ENCODE peak calls at places on chromosome 18, in eight cellular contexts. B, L, H, U, Z, A, V and C are unnamed samples. For H3K36me3, the result is how much of the 10 kb centered on the place peaks cover.

GRCh38 chr18:74244554-74244953 is 47.2 kb downstream of the CYB5A start:
- DNase-seq in B (no peak), L (no peak), H (no peak), U (no peak), Z (no peak), A (no peak), V (no peak), C (no peak)

GRCh38 chr18:57434177-57434535 is 1.0 kb upstream of the ONECUT2 start:
- DNase-seq in B (no peak), L (no peak), H (no peak), U (peak), Z (no peak), A (no peak), V (no peak), C (no peak)

GRCh38 chr18:47175283-47175894 is 775 bp downstream of the IER3IP1 start:
- DNase-seq in B (no peak), L (no peak), H (no peak), U (peak), Z (no peak), A (no peak), V (peak), C (peak)

GRCh38 chr18:79422783-79423165 is 27.0 kb downstream of the NFATC1 start:
- DNase-seq in B (peak), L (no peak), H (no peak), U (no peak), Z (no peak), A (no peak), V (no peak), C (no peak)

GRCh38 chr18:47898055-47898454 is 32.4 kb downstream of the SMAD2 start:
- DNase-seq in B (no peak), L (no peak), H (no peak), U (no peak), Z (no peak), A (no peak), V (no peak), C (no peak)

GRCh38 chr18:29041976-29042375 is 865.0 kb upstream of the CDH2 start:
- DNase-seq in B (no peak), L (no peak), H (no peak), U (no peak), Z (no peak), A (no peak), V (no peak), C (no peak)

GRCh38 chr18:57737661-57738060 is 65.5 kb downstream of the ATP8B1 start:
- DNase-seq in B (no peak), L (peak), H (peak), U (peak), Z (no peak), A (peak), V (peak), C (peak)

GRCh38 chr18:55269632-55270031 is 310.4 kb upstream of the CCDC68 start:
- DNase-seq in B (no peak), L (no peak), H (no peak), U (no peak), Z (no peak), A (no peak), V (no peak), C (no peak)

GRCh38 chr18:53566622-53567021 is 657.8 kb downstream of the MBD2 start:
- DNase-seq in B (no peak), L (no peak), H (no peak), U (no peak), Z (no peak), A (no peak), V (no peak), C (no peak)

GRCh38 chr18:3524706-3525105 is 74.7 kb downstream of the TGIF1 start:
- DNase-seq in B (no peak), L (no peak), H (no peak), U (no peak), Z (no peak), A (no peak), V (no peak), C (no peak)

GRCh38 chr18:52435301-52435700 is 95.3 kb downstream of the DCC start:
- DNase-seq in B (no peak), L (no peak), H (no peak), U (no peak), Z (no peak), A (no peak), V (no peak), C (no peak)

GRCh38 chr18:3655637-3656050 is 205.7 kb downstream of the TGIF1 start:
- DNase-seq in B (no peak), L (no peak), H (no peak), U (no peak), Z (no peak), A (no peak), V (no peak), C (peak)

GRCh38 chr18:50961974-50962373 is 5.9 kb upstream of the ELAC1 start:
- DNase-seq in B (no peak), L (no peak), H (no peak), U (no peak), Z (no peak), A (no peak), V (no peak), C (no peak)

GRCh38 chr18:78713064-78713463 is 266.6 kb upstream of the SALL3 start:
- DNase-seq in B (peak), L (no peak), H (no peak), U (no peak), Z (no peak), A (no peak), V (no peak), C (peak)

GRCh38 chr18:58253871-58254270 is 209.8 kb downstream of the NEDD4L start:
- DNase-seq in B (no peak), L (no peak), H (no peak), U (no peak), Z (no peak), A (no peak), V (no peak), C (no peak)

GRCh38 chr18:26502834-26503233 is 45.5 kb downstream of the KCTD1 start:
- DNase-seq in B (no peak), L (no peak), H (no peak), U (no peak), Z (no peak), A (no peak), V (no peak), C (no peak)

GRCh38 chr18:31931886-31932240 is 11.1 kb downstream of the TRAPPC8 start:
- DNase-seq in B (no peak), L (no peak), H (no peak), U (no peak), Z (no peak), A (no peak), V (no peak), C (no peak)

GRCh38 chr18:62523631-62524442 is 1.0 kb downstream of the ZCCHC2 start:
- DNase-seq in B (peak), L (peak), H (peak), U (peak), Z (no peak), A (peak), V (peak), C (peak)

GRCh38 chr18:63022429-63023022 is 297.0 kb downstream of the BCL2 start:
- DNase-seq in B (no peak), L (no peak), H (no peak), U (no peak), Z (peak), A (no peak), V (no peak), C (peak)

GRCh38 chr18:49491534-49491856 is 4.5 kb upstream of the C18orf32 start:
- DNase-seq in B (no peak), L (no peak), H (no peak), U (no peak), Z (no peak), A (no peak), V (no peak), C (no peak)

GRCh38 chr18:3624546-3624817 is 174.5 kb downstream of the TGIF1 start:
- DNase-seq in B (no peak), L (no peak), H (no peak), U (no peak), Z (no peak), A (no peak), V (no peak), C (no peak)

GRCh38 chr18:37364237-37364636 is 201.4 kb downstream of the CELF4 start:
- DNase-seq in B (no peak), L (no peak), H (peak), U (peak), Z (no peak), A (no peak), V (peak), C (peak)

GRCh38 chr18:3758531-3758930 is 308.6 kb downstream of the TGIF1 start:
- DNase-seq in B (no peak), L (no peak), H (no peak), U (no peak), Z (no peak), A (no peak), V (no peak), C (no peak)

GRCh38 chr18:2518473-2518872 is 52.8 kb downstream of the METTL4 start:
- DNase-seq in B (no peak), L (no peak), H (no peak), U (no peak), Z (no peak), A (no peak), V (no peak), C (no peak)

GRCh38 chr18:34003687-34004086 is 221.0 kb downstream of the NOL4 start:
- DNase-seq in B (no peak), L (no peak), H (no peak), U (no peak), Z (peak), A (no peak), V (no peak), C (no peak)

GRCh38 chr18:65753520-65753919 is 2.7 kb downstream of the CDH7 start:
- DNase-seq in B (no peak), L (no peak), H (no peak), U (no peak), Z (no peak), A (no peak), V (no peak), C (peak)

GRCh38 chr18:32036506-32037210 is 18.0 kb downstream of the RNF125 start:
- DNase-seq in B (no peak), L (no peak), H (no peak), U (no peak), Z (no peak), A (no peak), V (no peak), C (no peak)

DNA sequence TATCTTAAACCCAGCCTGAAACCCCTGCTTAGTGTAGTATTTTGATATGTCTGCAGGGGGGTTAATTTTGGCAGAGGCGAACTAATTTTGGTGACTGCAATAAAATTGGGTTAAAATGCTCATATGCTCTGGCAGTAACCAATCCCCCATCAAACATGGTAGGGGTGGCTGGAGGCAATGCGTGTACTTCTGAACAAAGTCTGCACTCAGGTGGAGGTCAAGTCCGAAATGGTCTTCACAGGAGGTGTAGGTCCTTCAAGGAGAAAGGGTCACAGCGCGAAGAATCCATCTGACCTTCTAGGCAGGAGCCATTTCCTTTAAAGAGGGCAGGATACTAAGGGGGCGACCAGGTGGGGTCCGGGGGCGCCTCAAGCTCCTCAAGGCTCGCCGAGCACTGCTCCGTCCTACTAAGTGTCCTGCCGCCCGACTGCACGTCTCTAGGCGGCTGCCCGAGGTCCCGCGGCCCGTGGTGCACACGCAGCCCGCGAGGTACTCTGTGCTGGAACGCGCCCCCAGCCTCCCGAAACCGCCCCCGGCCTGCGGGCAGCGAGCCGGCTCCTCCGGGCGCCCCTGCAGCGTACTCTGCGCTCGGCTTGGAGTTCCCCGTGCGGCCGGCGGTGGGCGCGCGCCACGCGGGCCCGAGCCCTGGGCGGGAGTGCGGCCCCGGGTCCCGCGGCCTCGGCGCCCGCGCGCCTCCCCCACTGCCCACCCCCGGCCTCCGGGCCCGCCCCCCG is 1.7 kb upstream of the LDLRAD4 start:
- DNase-seq in B (no peak), L (peak), H (peak), U (peak), Z (no peak), A (peak), V (peak), C (peak)
- TF ChIP-seq CTCF in B (no peak), L (peak), H (no peak), U (no peak), Z (peak), A (peak), V (peak), C (peak)

DNA sequence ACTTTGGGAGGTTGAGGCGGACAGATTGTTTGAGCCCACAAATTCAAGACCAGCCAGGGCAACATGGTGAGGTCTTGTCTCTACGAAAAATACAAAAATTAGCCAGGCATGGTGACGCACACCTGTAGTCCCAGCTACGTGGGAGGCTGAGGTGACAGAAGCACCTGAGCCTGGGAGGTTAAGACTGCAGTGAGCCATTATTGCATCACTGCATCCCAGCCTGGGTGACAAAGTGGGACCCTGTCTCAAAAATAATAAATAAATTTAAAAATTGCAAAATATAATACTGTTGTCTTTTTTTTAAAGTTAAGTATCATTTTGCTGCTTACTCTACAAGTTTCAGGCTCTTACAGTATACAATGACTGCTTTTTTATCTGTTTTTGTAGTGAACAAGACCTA is 4.0 kb upstream of the ANKRD12 start:
- DNase-seq in B (no peak), L (no peak), H (no peak), U (no peak), Z (no peak), A (no peak), V (no peak), C (no peak)
- H3K36me3 ChIP-seq in B (half or more), L (under half), H (half or more), U (under half), Z (under half), A (under half), V (under half), C (under half)

GRCh38 chr18:13614318-13614643 is 112.1 kb downstream of the FAM210A start:
- DNase-seq in B (no peak), L (no peak), H (no peak), U (no peak), Z (no peak), A (no peak), V (no peak), C (no peak)

GRCh38 chr18:13614701-13615288 is 111.6 kb downstream of the FAM210A start:
- DNase-seq in B (peak), L (no peak), H (no peak), U (no peak), Z (no peak), A (no peak), V (peak), C (no peak)

GRCh38 chr18:13613099-13613498 is 113.3 kb downstream of the FAM210A start:
- DNase-seq in B (no peak), L (no peak), H (no peak), U (no peak), Z (no peak), A (no peak), V (no peak), C (no peak)

GRCh38 chr18:13612111-13612997 is 114.0 kb downstream of the FAM210A start:
- DNase-seq in B (peak), L (no peak), H (peak), U (no peak), Z (no peak), A (no peak), V (no peak), C (peak)

GRCh38 chr18:13613591-13614317 is 112.6 kb downstream of the FAM210A start:
- DNase-seq in B (peak), L (no peak), H (no peak), U (no peak), Z (no peak), A (no peak), V (peak), C (peak)
- TF ChIP-seq POLR2A in B (no peak), L (no peak), H (no peak), U (no peak), Z (no peak), A (no peak), V (no peak), C (no peak)

GRCh38 chr18:8450013-8450412 is 159.2 kb upstream of the RAB12 start:
- DNase-seq in B (no peak), L (no peak), H (no peak), U (no peak), Z (peak), A (no peak), V (no peak), C (no peak)
- TF ChIP-seq CTCF in B (no peak), L (peak), H (no peak), U (no peak), Z (peak), A (no peak), V (peak), C (peak)

DNA sequence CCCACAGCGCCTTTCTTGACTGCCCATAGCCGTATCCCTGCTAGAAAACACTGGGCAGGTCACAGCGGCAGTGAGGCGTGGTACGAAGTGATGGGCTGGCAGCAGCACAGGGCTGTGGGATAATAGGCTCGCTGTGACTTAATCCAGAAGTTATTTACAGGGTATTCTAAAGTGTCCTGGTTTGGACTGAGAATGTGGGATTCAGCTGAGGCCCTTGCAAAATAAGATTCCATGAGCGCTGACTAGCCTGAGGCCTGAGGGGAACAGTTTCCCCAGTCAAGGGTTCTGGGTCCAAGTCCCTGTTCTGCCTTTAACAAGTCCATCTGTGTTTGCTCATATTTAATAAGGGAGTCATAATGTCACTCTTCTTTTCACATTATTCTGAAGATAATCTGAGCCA is 34.6 kb downstream of the SETBP1 start:
- DNase-seq in B (no peak), L (no peak), H (no peak), U (peak), Z (no peak), A (peak), V (no peak), C (no peak)
- H3K36me3 ChIP-seq in B (under half), L (under half), H (under half), U (under half), Z (under half), A (under half), V (under half), C (under half)

DNA sequence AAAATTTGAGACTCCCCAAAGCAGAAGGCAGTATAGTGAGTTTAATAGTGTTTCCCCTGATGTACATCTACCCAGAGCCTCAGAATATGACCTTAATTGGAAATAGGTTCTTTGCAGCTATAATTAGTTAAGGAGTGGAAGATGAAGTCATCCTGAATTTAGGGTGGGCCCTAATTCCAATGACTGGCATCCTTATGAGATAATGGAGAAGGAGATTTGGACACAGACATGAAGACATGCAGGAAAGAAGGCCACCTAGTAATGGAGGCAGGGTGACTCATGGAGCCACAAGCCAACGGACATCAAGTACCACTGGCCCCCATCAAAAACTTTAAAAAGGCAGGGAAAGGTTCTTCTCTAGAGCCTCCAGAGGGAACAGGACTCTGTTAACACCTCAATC is 308.9 kb downstream of the TXNL1 start:
- DNase-seq in B (no peak), L (no peak), H (no peak), U (no peak), Z (no peak), A (no peak), V (no peak), C (no peak)
- TF ChIP-seq POLR2A in B (no peak), L (no peak), H (no peak), U (no peak), Z (no peak), A (no peak), V (no peak), C (no peak)

DNA sequence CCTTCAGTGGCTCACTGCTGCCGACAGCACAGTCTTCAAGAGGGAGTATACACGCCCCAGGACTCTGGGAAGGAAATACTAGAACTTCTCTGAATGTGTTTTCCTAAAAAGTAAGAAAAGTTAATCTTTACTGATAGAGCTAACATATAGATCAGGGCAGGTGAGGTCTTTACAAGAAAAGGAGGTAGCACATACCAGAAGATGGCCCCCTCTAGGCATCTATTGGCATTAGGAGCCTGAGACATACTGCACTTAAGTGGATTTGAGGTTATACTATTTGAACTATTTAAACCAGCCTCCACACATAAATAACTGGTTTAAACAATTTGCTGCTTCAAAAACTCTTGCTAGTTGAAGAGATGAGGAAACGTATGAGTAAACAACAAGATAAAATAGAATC is 406.1 kb downstream of the SETBP1 start:
- DNase-seq in B (no peak), L (no peak), H (no peak), U (no peak), Z (no peak), A (no peak), V (no peak), C (no peak)
- TF ChIP-seq CTCF in B (no peak), L (no peak), H (no peak), U (no peak), Z (no peak), A (no peak), V (no peak), C (no peak)

DNA sequence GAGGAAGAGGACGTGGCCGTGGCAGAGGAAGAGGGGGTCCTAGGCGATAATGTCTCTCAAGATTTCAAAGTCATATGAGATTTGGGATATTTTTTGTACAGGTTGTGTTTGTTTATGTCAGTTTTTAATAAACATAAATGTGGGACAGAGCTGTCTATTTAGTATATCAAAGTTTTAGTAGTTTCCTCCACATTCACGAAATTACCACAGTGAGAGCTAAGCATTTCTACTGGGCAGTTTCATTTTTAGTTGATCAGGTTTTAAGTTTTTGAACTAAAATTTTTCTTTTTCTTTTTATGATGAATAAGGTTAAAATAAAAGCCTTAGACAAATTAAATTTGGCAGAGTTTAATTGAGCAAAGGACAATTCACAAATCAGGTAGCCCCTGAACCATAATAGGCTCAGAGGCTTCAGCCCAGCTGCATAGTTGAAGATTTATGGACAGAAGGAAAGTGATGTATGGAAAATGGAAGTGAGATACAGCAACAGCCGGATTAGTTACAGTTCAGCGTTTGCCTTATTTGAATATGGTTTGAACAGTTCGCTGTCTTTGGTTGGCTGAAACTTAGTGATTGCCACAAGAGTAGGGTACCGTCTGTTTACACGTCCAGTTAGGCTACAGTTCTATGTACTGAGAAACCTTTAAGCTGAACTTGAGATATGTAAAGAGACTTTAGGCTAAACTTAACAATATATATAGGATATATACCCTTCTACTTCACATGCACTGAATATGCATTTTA is 17.1 kb downstream of the SNRPD1 start:
- DNase-seq in B (no peak), L (no peak), H (no peak), U (no peak), Z (no peak), A (no peak), V (no peak), C (no peak)
- H3K36me3 ChIP-seq in B (half or more), L (under half), H (half or more), U (under half), Z (under half), A (under half), V (under half), C (under half)

GRCh38 chr18:59697236-59697932 is at the start of gene CCBE1:
- DNase-seq in B (no peak), L (peak), H (peak), U (peak), Z (peak), A (peak), V (peak), C (peak)
- TF ChIP-seq POLR2A in B (no peak), L (no peak), H (no peak), U (no peak), Z (no peak), A (no peak), V (peak), C (no peak)